ENCODE peak calls at places on chromosome 20, in seven cellular contexts. S is HepG2, D is SK-N-SH, C is GM12878, K is HCT116, B is H1, O is K562. Q is an unnamed sample.

GRCh38 chr20:37541326-37541725 is 13.7 kb upstream of the BLCAP start:
- DNase-seq in S (no peak), D (no peak), C (no peak), K (no peak), B (no peak), O (no peak), Q (no peak)

GRCh38 chr20:50335105-50335504 is 144.5 kb downstream of the CEBPB start:
- DNase-seq in S (peak; percentile 91), D (peak; percentile 50), C (no peak), K (peak; percentile 68), B (no peak), O (peak; percentile 50), Q (no peak)

GRCh38 chr20:2729791-2730190 is 37.2 kb downstream of the EBF4 start:
- DNase-seq in S (no peak), D (peak; percentile 43), C (no peak), K (no peak), B (no peak), O (no peak), Q (no peak)

GRCh38 chr20:21342656-21343345 is 39.7 kb downstream of the XRN2 start:
- DNase-seq in S (no peak), D (no peak), C (no peak), K (no peak), B (no peak), O (no peak), Q (no peak)

GRCh38 chr20:38931984-38932383 is 5.8 kb downstream of the FAM83D start:
- DNase-seq in S (no peak), D (no peak), C (no peak), K (no peak), B (no peak), O (no peak), Q (no peak)

GRCh38 chr20:53157443-53158408 is 185.6 kb downstream of the TSHZ2 start:
- DNase-seq in S (peak; percentile 72), D (no peak), C (no peak), K (peak; percentile 72), B (peak; percentile 87), O (peak; percentile 59), Q (peak; percentile 13)

GRCh38 chr20:634526-634925 is 18.5 kb downstream of the SRXN1 start:
- DNase-seq in S (no peak), D (peak; percentile 37), C (no peak), K (no peak), B (no peak), O (no peak), Q (no peak)

GRCh38 chr20:15113374-15113773 is 776.0 kb upstream of the FLRT3 start:
- DNase-seq in S (no peak), D (no peak), C (no peak), K (no peak), B (no peak), O (no peak), Q (no peak)

GRCh38 chr20:21527908-21528307 is 14.0 kb upstream of the NKX2-2 start:
- DNase-seq in S (no peak), D (no peak), C (no peak), K (no peak), B (no peak), O (no peak), Q (no peak)

GRCh38 chr20:13452470-13453124 is 186.1 kb downstream of the TASP1 start:
- DNase-seq in S (peak; percentile 70), D (no peak), C (no peak), K (no peak), B (no peak), O (no peak), Q (no peak)

GRCh38 chr20:50187403-50188051 is 3.1 kb upstream of the CEBPB start:
- DNase-seq in S (peak; percentile 77), D (no peak), C (no peak), K (no peak), B (no peak), O (peak; percentile 74), Q (no peak)

GRCh38 chr20:37922016-37922415 is 19.1 kb downstream of the VSTM2L start:
- DNase-seq in S (no peak), D (no peak), C (peak; percentile 85), K (no peak), B (no peak), O (no peak), Q (no peak)

GRCh38 chr20:326645-327031 is 1.3 kb downstream of the SOX12 start:
- DNase-seq in S (no peak), D (no peak), C (no peak), K (no peak), B (no peak), O (no peak), Q (no peak)

GRCh38 chr20:56359212-56360132 is 698 bp downstream of the FAM210B start:
- DNase-seq in S (peak; percentile 79), D (peak; percentile 65), C (no peak), K (no peak), B (peak; percentile 58), O (no peak), Q (no peak)
- TF ChIP-seq SIN3A in S (peak; percentile 17), D (peak; percentile 16), C (no peak), K (no peak), B (no peak), O (no peak), Q (no peak)

GRCh38 chr20:7939663-7940062 is 595 bp downstream of the HAO1 start:
- DNase-seq in S (no peak), D (peak; percentile 33), C (no peak), K (no peak), B (no peak), O (no peak), Q (no peak)

GRCh38 chr20:7936735-7937078 is 3.6 kb downstream of the HAO1 start:
- DNase-seq in S (no peak), D (no peak), C (no peak), K (no peak), B (no peak), O (no peak), Q (no peak)

GRCh38 chr20:7938058-7938457 is 2.2 kb downstream of the HAO1 start:
- DNase-seq in S (no peak), D (no peak), C (no peak), K (no peak), B (no peak), O (no peak), Q (no peak)

GRCh38 chr20:7937328-7937727 is 2.9 kb downstream of the HAO1 start:
- DNase-seq in S (no peak), D (no peak), C (no peak), K (no peak), B (no peak), O (no peak), Q (no peak)

DNA sequence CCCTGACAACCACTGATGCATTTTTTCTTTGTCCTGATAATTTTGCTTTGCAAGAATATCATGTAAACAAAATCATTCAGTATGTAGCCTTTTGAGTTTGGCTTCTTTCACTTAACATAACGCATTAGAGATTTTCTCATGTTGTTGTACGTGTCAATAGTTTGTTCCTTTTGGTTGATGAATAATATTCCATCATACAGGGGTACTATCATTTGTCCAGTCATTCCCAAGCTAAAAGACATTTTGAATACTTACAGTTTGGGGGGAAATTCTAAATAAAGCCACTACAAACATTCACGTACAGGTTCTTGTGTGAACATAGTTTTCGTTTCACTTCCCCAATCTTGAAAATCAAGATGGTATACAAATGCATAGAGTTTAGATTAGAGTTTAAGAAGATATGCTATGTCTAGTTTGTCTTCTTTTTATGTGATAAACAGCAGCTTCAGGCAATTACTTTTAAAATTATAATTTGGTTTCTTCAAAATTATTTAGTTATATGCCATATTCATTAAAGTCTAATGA is 5.2 kb downstream of the HAO1 start:
- DNase-seq in S (no peak), D (no peak), C (peak; percentile 3), K (no peak), B (no peak), O (no peak), Q (no peak)
- TF ChIP-seq SIN3A in S (no peak), D (no peak), C (no peak), K (no peak), B (no peak), O (no peak), Q (no peak)

GRCh38 chr20:62052842-62053464 is 12.7 kb downstream of the TAF4 start:
- DNase-seq in S (no peak), D (no peak), C (no peak), K (no peak), B (no peak), O (no peak), Q (no peak)

GRCh38 chr20:62052336-62052841 is 13.3 kb downstream of the TAF4 start:
- DNase-seq in S (no peak), D (no peak), C (no peak), K (no peak), B (no peak), O (no peak), Q (no peak)

GRCh38 chr20:62050166-62051120 is 15.2 kb downstream of the TAF4 start:
- DNase-seq in S (no peak), D (no peak), C (no peak), K (no peak), B (no peak), O (no peak), Q (no peak)

GRCh38 chr20:62051166-62051900 is 14.3 kb downstream of the TAF4 start:
- DNase-seq in S (no peak), D (no peak), C (no peak), K (no peak), B (no peak), O (no peak), Q (no peak)

GRCh38 chr20:62051901-62052255 is 13.8 kb downstream of the TAF4 start:
- DNase-seq in S (no peak), D (no peak), C (no peak), K (no peak), B (no peak), O (no peak), Q (no peak)
- TF ChIP-seq SIN3A in S (no peak), D (no peak), C (no peak), K (no peak), B (no peak), O (no peak), Q (no peak)

GRCh38 chr20:43827940-43828562 is 86.6 kb upstream of the TOX2 start:
- DNase-seq in S (no peak), D (no peak), C (no peak), K (no peak), B (no peak), O (no peak), Q (no peak)

GRCh38 chr20:43825635-43826034 is 89.0 kb upstream of the TOX2 start:
- DNase-seq in S (no peak), D (no peak), C (peak; percentile 40), K (no peak), B (no peak), O (no peak), Q (no peak)

GRCh38 chr20:43824279-43824678 is 90.4 kb upstream of the TOX2 start:
- DNase-seq in S (no peak), D (no peak), C (no peak), K (no peak), B (peak; percentile 22), O (no peak), Q (no peak)

GRCh38 chr20:43821795-43822194 is 92.9 kb upstream of the TOX2 start:
- DNase-seq in S (no peak), D (no peak), C (no peak), K (no peak), B (no peak), O (no peak), Q (no peak)

DNA sequence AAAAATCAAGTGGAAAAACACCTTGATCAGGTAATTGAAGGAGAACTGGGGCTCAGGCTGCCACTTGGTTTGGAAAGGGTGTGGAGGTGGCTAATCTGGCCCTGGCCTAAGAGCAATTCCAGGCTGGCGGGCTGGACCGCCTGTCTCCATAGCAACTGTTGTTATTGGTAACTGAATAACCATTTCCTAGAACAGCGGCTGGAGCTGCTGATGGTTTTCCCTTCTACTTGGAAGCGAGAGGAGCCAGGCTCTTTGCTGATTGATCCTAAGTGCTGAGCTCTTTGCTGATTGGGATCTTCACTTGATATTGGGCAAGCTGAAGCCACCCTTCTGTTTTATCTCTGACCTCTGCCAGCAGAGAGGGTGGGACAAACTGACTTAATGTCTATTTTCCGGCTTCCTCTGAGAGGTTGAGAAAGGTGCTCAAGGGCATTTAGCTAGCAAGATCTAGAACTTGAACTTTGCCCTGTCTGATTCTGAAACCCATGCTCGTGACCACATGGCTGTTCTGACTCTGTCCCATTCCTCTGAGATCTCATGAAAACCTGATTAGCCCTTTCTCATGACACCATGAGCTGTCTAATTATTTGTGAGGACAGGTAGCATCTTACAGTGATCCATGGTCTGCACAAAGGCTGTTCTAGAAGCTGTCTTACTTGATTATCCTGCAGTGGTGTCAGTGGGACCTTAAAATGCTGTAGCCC is 89.8 kb upstream of the TOX2 start:
- DNase-seq in S (peak; percentile 28), D (peak; percentile 77), C (peak; percentile 51), K (no peak), B (no peak), O (no peak), Q (no peak)
- TF ChIP-seq SIN3A in S (no peak), D (no peak), C (no peak), K (no peak), B (no peak), O (no peak), Q (no peak)

Q was measured in Panc1.